ENCODE peak calls at places on chromosome 6, in five cellular contexts. D is left ventricle myocardium superior, T is germinal center, X is endodermal cell, L is AG10803. I is an unnamed sample.

GRCh38 chr6:1670711-1671462 is 61.2 kb downstream of the FOXC1 start:
- DNase-seq in T (no peak), X (no peak), L (no peak), D (no peak), I (no peak)

GRCh38 chr6:127606131-127606562 is 29.2 kb downstream of the C6orf58 start:
- DNase-seq in D (no peak), L (peak; percentile 40), X (peak; percentile 74), T (no peak), I (no peak)

GRCh38 chr6:106609699-106610098 is 19.6 kb downstream of the RTN4IP1 start:
- DNase-seq in X (peak; percentile 69), T (peak; percentile 50), D (no peak), L (no peak), I (no peak)

GRCh38 chr6:169858935-169859351 is 107.5 kb downstream of the ERMARD start:
- DNase-seq in X (peak; percentile 31), T (no peak), D (no peak), L (no peak), I (no peak)

GRCh38 chr6:168294901-168295300 is 24.7 kb downstream of the DACT2 start:
- DNase-seq in T (no peak), L (no peak), D (no peak), X (no peak), I (no peak)

GRCh38 chr6:35601331-35602132 is 87.2 kb downstream of the FKBP5 start:
- DNase-seq in X (peak; percentile 86), D (no peak), T (peak; percentile 31), L (peak; percentile 83), I (no peak)

GRCh38 chr6:33209856-33210255 is 1.6 kb downstream of the RING1 start:
- DNase-seq in X (no peak), L (no peak), D (no peak), T (no peak), I (peak; percentile 52)

GRCh38 chr6:158060447-158061360 is 79.0 kb downstream of the SYNJ2 start:
- DNase-seq in T (no peak), L (peak; percentile 97), X (peak; percentile 65), D (peak; percentile 88), I (no peak)

GRCh38 chr6:113695506-113695905 is 161.6 kb upstream of the MARCKS start:
- DNase-seq in X (no peak), T (no peak), L (peak; percentile 96), D (no peak), I (no peak)

GRCh38 chr6:141552463-141552862 is 580.3 kb upstream of the GJE1 start:
- DNase-seq in X (no peak), D (no peak), L (peak; percentile 13), T (no peak), I (no peak)

GRCh38 chr6:165231581-165232276 is 77.7 kb downstream of the C6orf118 start:
- DNase-seq in T (no peak), L (peak; percentile 72), X (peak; percentile 61), D (no peak), I (no peak)

I was measured in RWPE2.